ENCODE peak calls at places on chromosomes 2 and 18, in eight cellular contexts. One of them, this sample, is unnamed.

GRCh38 chr18:26470011-26470637 is 78.2 kb downstream of the KCTD1 start:
- DNase-seq in GM23338: no peak
- DNase-seq in T-helper 1 cell: no peak
- DNase-seq in heart right ventricle: no peak
- DNase-seq in stimulated activated CD4-positive, alpha-beta T cell treated with anti-CD3 and anti-CD28 coated beads, Interleukin-2, amount 100 ng/mL, for 48 hours: no peak
- DNase-seq in cardiac muscle cell: no peak
- DNase-seq in glomerular endothelial cell: no peak
- DNase-seq in fibroblast of the aortic adventitia: no peak
- DNase-seq in this sample: no peak

GRCh38 chr2:10884530-10885478 is 26.9 kb upstream of the KCNF1 start:
- DNase-seq in glomerular endothelial cell: no peak
- DNase-seq in fibroblast of the aortic adventitia: no peak
- DNase-seq in T-helper 1 cell: no peak
- DNase-seq in heart right ventricle: no peak
- DNase-seq in GM23338: no peak
- DNase-seq in stimulated activated CD4-positive, alpha-beta T cell treated with anti-CD3 and anti-CD28 coated beads, Interleukin-2, amount 100 ng/mL, for 48 hours: no peak
- DNase-seq in cardiac muscle cell: no peak
- DNase-seq in this sample: peak

GRCh38 chr18:36066001-36066400 is 1.4 kb downstream of the RPRD1A start:
- DNase-seq in fibroblast of the aortic adventitia: peak
- DNase-seq in heart right ventricle: no peak
- DNase-seq in GM23338: no peak
- DNase-seq in stimulated activated CD4-positive, alpha-beta T cell treated with anti-CD3 and anti-CD28 coated beads, Interleukin-2, amount 100 ng/mL, for 48 hours: no peak
- DNase-seq in cardiac muscle cell: peak
- DNase-seq in T-helper 1 cell: no peak
- DNase-seq in glomerular endothelial cell: no peak
- DNase-seq in this sample: no peak

GRCh38 chr2:215754546-215754945 is 258.8 kb downstream of the MREG start:
- DNase-seq in heart right ventricle: no peak
- DNase-seq in GM23338: no peak
- DNase-seq in T-helper 1 cell: no peak
- DNase-seq in stimulated activated CD4-positive, alpha-beta T cell treated with anti-CD3 and anti-CD28 coated beads, Interleukin-2, amount 100 ng/mL, for 48 hours: no peak
- DNase-seq in cardiac muscle cell: no peak
- DNase-seq in fibroblast of the aortic adventitia: no peak
- DNase-seq in glomerular endothelial cell: no peak
- DNase-seq in this sample: no peak

GRCh38 chr2:147862859-147863516 is 18.2 kb downstream of the ACVR2A start:
- DNase-seq in cardiac muscle cell: no peak
- DNase-seq in T-helper 1 cell: no peak
- DNase-seq in stimulated activated CD4-positive, alpha-beta T cell treated with anti-CD3 and anti-CD28 coated beads, Interleukin-2, amount 100 ng/mL, for 48 hours: no peak
- DNase-seq in GM23338: no peak
- DNase-seq in glomerular endothelial cell: no peak
- DNase-seq in heart right ventricle: no peak
- DNase-seq in fibroblast of the aortic adventitia: no peak
- DNase-seq in this sample: no peak

GRCh38 chr2:109162999-109163398 is 34.0 kb downstream of the SH3RF3 start:
- DNase-seq in fibroblast of the aortic adventitia: peak
- DNase-seq in GM23338: no peak
- DNase-seq in stimulated activated CD4-positive, alpha-beta T cell treated with anti-CD3 and anti-CD28 coated beads, Interleukin-2, amount 100 ng/mL, for 48 hours: no peak
- DNase-seq in heart right ventricle: peak
- DNase-seq in T-helper 1 cell: no peak
- DNase-seq in glomerular endothelial cell: no peak
- DNase-seq in cardiac muscle cell: peak
- DNase-seq in this sample: no peak

GRCh38 chr2:27802547-27802946 is 31.0 kb downstream of the MRPL33 start:
- DNase-seq in heart right ventricle: no peak
- DNase-seq in glomerular endothelial cell: no peak
- DNase-seq in cardiac muscle cell: no peak
- DNase-seq in T-helper 1 cell: no peak
- DNase-seq in GM23338: peak
- DNase-seq in fibroblast of the aortic adventitia: no peak
- DNase-seq in stimulated activated CD4-positive, alpha-beta T cell treated with anti-CD3 and anti-CD28 coated beads, Interleukin-2, amount 100 ng/mL, for 48 hours: no peak
- DNase-seq in this sample: no peak

GRCh38 chr18:38688402-38688801 is 1122.8 kb upstream of the CELF4 start:
- DNase-seq in fibroblast of the aortic adventitia: no peak
- DNase-seq in heart right ventricle: no peak
- DNase-seq in T-helper 1 cell: no peak
- DNase-seq in stimulated activated CD4-positive, alpha-beta T cell treated with anti-CD3 and anti-CD28 coated beads, Interleukin-2, amount 100 ng/mL, for 48 hours: no peak
- DNase-seq in GM23338: no peak
- DNase-seq in cardiac muscle cell: no peak
- DNase-seq in glomerular endothelial cell: no peak
- DNase-seq in this sample: no peak

GRCh38 chr2:47737191-47737975 is 45.6 kb upstream of the MSH6 start:
- DNase-seq in cardiac muscle cell: peak
- DNase-seq in heart right ventricle: no peak
- DNase-seq in fibroblast of the aortic adventitia: no peak
- DNase-seq in glomerular endothelial cell: no peak
- DNase-seq in stimulated activated CD4-positive, alpha-beta T cell treated with anti-CD3 and anti-CD28 coated beads, Interleukin-2, amount 100 ng/mL, for 48 hours: no peak
- DNase-seq in GM23338: no peak
- DNase-seq in T-helper 1 cell: no peak
- DNase-seq in this sample: no peak

This sample was measured in SK-N-MC.